ENCODE peak calls at places on chromosomes 4 and X, in four cellular contexts. G is uterus, H is germinal center, C is activated T-helper 1 cell treated with Interleukin-2 at 50 U/mL for 16 hours. L is an unnamed sample.
A peak's percentile ranks its signal among the peaks of the same experiment; 100 is the strongest.

GRCh38 chrX:102672876-102673275 is 21.6 kb downstream of the GPRASP1 start:
- DNase-seq in G (no peak), H (no peak), C (no peak), L (no peak)

GRCh38 chrX:153396320-153397195 is 4.6 kb downstream of the PNMA6E start:
- DNase-seq in G (no peak), H (no peak), C (no peak), L (no peak)

GRCh38 chr4:78610546-78611214 is 59.1 kb downstream of the ANXA3 start:
- DNase-seq in G (no peak), H (no peak), C (no peak), L (no peak)

GRCh38 chr4:80178964-80179363 is 18.3 kb upstream of the PRDM8 start:
- DNase-seq in G (no peak), H (no peak), C (no peak), L (no peak)

GRCh38 chrX:101450951-101451350 is 34.3 kb upstream of the ARMCX4 start:
- DNase-seq in G (no peak), H (no peak), C (no peak), L (no peak)

GRCh38 chrX:13614154-13614553 is 38.8 kb upstream of the TCEANC start:
- DNase-seq in G (no peak), H (no peak), C (no peak), L (no peak)

GRCh38 chr4:174764105-174764729 is 64.8 kb downstream of the GLRA3 start:
- DNase-seq in G (no peak), H (peak; percentile 10), C (no peak), L (no peak)

GRCh38 chrX:154529206-154529612 is 13.2 kb upstream of the FAM3A start:
- DNase-seq in G (no peak), H (no peak), C (no peak), L (no peak)

GRCh38 chr4:153628796-153629315 is 55.2 kb upstream of the TLR2 start:
- DNase-seq in G (no peak), H (no peak), C (no peak), L (no peak)

GRCh38 chrX:46649421-46650260 is 76.1 kb downstream of the CHST7 start:
- DNase-seq in G (peak; percentile 30), H (no peak), C (no peak), L (no peak)

GRCh38 chrX:17922303-17922702 is 61.2 kb upstream of the RAI2 start:
- DNase-seq in G (no peak), H (no peak), C (no peak), L (no peak)

GRCh38 chr4:163395758-163396157 is 52.1 kb downstream of the NPY5R start:
- DNase-seq in G (no peak), H (no peak), C (no peak), L (no peak)

GRCh38 chrX:111648802-111649201 is 32.2 kb upstream of the ALG13 start:
- DNase-seq in G (no peak), H (no peak), C (no peak), L (no peak)

GRCh38 chr4:100728861-100729260 is 211.0 kb upstream of the EMCN start:
- DNase-seq in G (no peak), H (no peak), C (no peak), L (no peak)

GRCh38 chrX:41045960-41046567 is 39.2 kb upstream of the USP9X start:
- DNase-seq in G (peak; percentile 20), H (no peak), C (no peak), L (no peak)

GRCh38 chrX:38768079-38768478 is 33.2 kb upstream of the MID1IP1 start:
- DNase-seq in G (no peak), H (no peak), C (no peak), L (no peak)

GRCh38 chrX:103791233-103791632 is 14.6 kb downstream of the PLP1 start:
- DNase-seq in G (no peak), H (no peak), C (no peak), L (no peak)

GRCh38 chrX:100090931-100091330 is 319.1 kb downstream of the PCDH19 start:
- DNase-seq in G (no peak), H (no peak), C (no peak), L (no peak)

GRCh38 chr4:189845145-189845846 is 95.4 kb upstream of the FRG1 start:
- DNase-seq in G (no peak), H (no peak), C (no peak), L (no peak)

GRCh38 chr4:83387922-83388676 is 53.5 kb upstream of the HPSE start:
- DNase-seq in G (no peak), H (no peak), C (no peak), L (no peak)

GRCh38 chr4:95066011-95066410 is 308.3 kb downstream of the BMPR1B start:
- DNase-seq in G (no peak), H (no peak), C (no peak), L (no peak)